ENCODE peak calls at places on chromosomes 16 and 17, in four cellular contexts. One of them, this sample, is unnamed.
A peak's percentile ranks its signal among the peaks of the same experiment; 100 is the strongest.

GRCh38 chr17:58401287-58401686 is 16.0 kb downstream of the RNF43 start:
- DNase-seq in Ammon's horn: no peak
- DNase-seq in CD8-positive, alpha-beta T cell: no peak
- DNase-seq in thoracic aorta: no peak
- DNase-seq in this sample: no peak

GRCh38 chr17:12342609-12343248 is 322.1 kb downstream of the MAP2K4 start:
- DNase-seq in Ammon's horn: no peak
- DNase-seq in CD8-positive, alpha-beta T cell: no peak
- DNase-seq in thoracic aorta: no peak
- DNase-seq in this sample: no peak

GRCh38 chr17:59941131-59941530 is 23.4 kb downstream of the RNFT1 start:
- DNase-seq in Ammon's horn: no peak
- DNase-seq in CD8-positive, alpha-beta T cell: no peak
- DNase-seq in thoracic aorta: no peak
- DNase-seq in this sample: no peak

GRCh38 chr16:85057212-85057889 is 29.8 kb downstream of the KIAA0513 start:
- DNase-seq in Ammon's horn: no peak
- DNase-seq in CD8-positive, alpha-beta T cell: no peak
- DNase-seq in thoracic aorta: no peak
- DNase-seq in this sample: no peak

GRCh38 chr16:48087639-48088038 is 68.2 kb downstream of the ABCC12 start:
- DNase-seq in Ammon's horn: no peak
- DNase-seq in CD8-positive, alpha-beta T cell: no peak
- DNase-seq in thoracic aorta: no peak
- DNase-seq in this sample: no peak

GRCh38 chr17:70078994-70079531 is 4.0 kb downstream of the KCNJ16 start:
- DNase-seq in Ammon's horn: no peak
- DNase-seq in CD8-positive, alpha-beta T cell: no peak
- DNase-seq in thoracic aorta: no peak
- DNase-seq in this sample: no peak

GRCh38 chr17:66829386-66829864 is 5.5 kb upstream of the CACNG5 start:
- DNase-seq in Ammon's horn: no peak
- DNase-seq in CD8-positive, alpha-beta T cell: no peak
- DNase-seq in thoracic aorta: no peak
- DNase-seq in this sample: no peak

GRCh38 chr17:78988152-78988551 is 8.4 kb upstream of the LGALS3BP start:
- DNase-seq in Ammon's horn: no peak
- DNase-seq in CD8-positive, alpha-beta T cell: no peak
- DNase-seq in thoracic aorta: no peak
- DNase-seq in this sample: no peak

GRCh38 chr17:9987779-9988585 is 82.9 kb upstream of the RCVRN start:
- DNase-seq in Ammon's horn: peak; percentile 35
- DNase-seq in CD8-positive, alpha-beta T cell: no peak
- DNase-seq in thoracic aorta: no peak
- DNase-seq in this sample: no peak

GRCh38 chr17:60941028-60941427 is 263.4 kb downstream of the BCAS3 start:
- DNase-seq in Ammon's horn: peak; percentile 1
- DNase-seq in CD8-positive, alpha-beta T cell: no peak
- DNase-seq in thoracic aorta: peak; percentile 33
- DNase-seq in this sample: no peak

GRCh38 chr17:50191070-50192045 is 10.1 kb downstream of the COL1A1 start:
- DNase-seq in Ammon's horn: no peak
- DNase-seq in CD8-positive, alpha-beta T cell: peak; percentile 8
- DNase-seq in thoracic aorta: no peak
- DNase-seq in this sample: no peak

GRCh38 chr17:72387487-72387886 is 266.7 kb downstream of the SOX9 start:
- DNase-seq in Ammon's horn: no peak
- DNase-seq in CD8-positive, alpha-beta T cell: no peak
- DNase-seq in thoracic aorta: no peak
- DNase-seq in this sample: no peak

GRCh38 chr16:19517424-19518089 is 4.3 kb downstream of the GDE1 start:
- DNase-seq in Ammon's horn: no peak
- DNase-seq in CD8-positive, alpha-beta T cell: no peak
- DNase-seq in thoracic aorta: no peak
- DNase-seq in this sample: no peak

GRCh38 chr16:84526794-84527485 is 22.5 kb upstream of the MEAK7 start:
- DNase-seq in Ammon's horn: no peak
- DNase-seq in CD8-positive, alpha-beta T cell: no peak
- DNase-seq in thoracic aorta: no peak
- DNase-seq in this sample: no peak

GRCh38 chr16:7148606-7149005 is 184.0 kb upstream of the RBFOX1 start:
- DNase-seq in Ammon's horn: no peak
- DNase-seq in CD8-positive, alpha-beta T cell: no peak
- DNase-seq in thoracic aorta: no peak
- DNase-seq in this sample: no peak

GRCh38 chr16:31357324-31358156 is 2.6 kb downstream of the ITGAX start:
- DNase-seq in Ammon's horn: peak; percentile 51
- DNase-seq in CD8-positive, alpha-beta T cell: no peak
- DNase-seq in thoracic aorta: no peak
- DNase-seq in this sample: no peak

GRCh38 chr17:2101448-2102257 is 46.8 kb downstream of the HIC1 start:
- DNase-seq in Ammon's horn: no peak
- DNase-seq in CD8-positive, alpha-beta T cell: peak; percentile 78
- DNase-seq in thoracic aorta: no peak
- DNase-seq in this sample: peak; percentile 72

GRCh38 chr16:89113152-89113547 is 19.5 kb downstream of the ACSF3 start:
- DNase-seq in Ammon's horn: no peak
- DNase-seq in CD8-positive, alpha-beta T cell: peak; percentile 1
- DNase-seq in thoracic aorta: no peak
- DNase-seq in this sample: no peak

GRCh38 chr16:19885456-19886060 is 910 bp upstream of the GPRC5B start:
- DNase-seq in Ammon's horn: peak; percentile 49
- DNase-seq in CD8-positive, alpha-beta T cell: peak; percentile 29
- DNase-seq in thoracic aorta: no peak
- DNase-seq in this sample: peak; percentile 25

GRCh38 chr17:74410001-74410443 is 21.9 kb upstream of the GPRC5C start:
- DNase-seq in Ammon's horn: no peak
- DNase-seq in CD8-positive, alpha-beta T cell: no peak
- DNase-seq in thoracic aorta: no peak
- DNase-seq in this sample: no peak

GRCh38 chr16:72657791-72658190 is 390.1 kb downstream of the ZFHX3 start:
- DNase-seq in Ammon's horn: no peak
- DNase-seq in CD8-positive, alpha-beta T cell: no peak
- DNase-seq in thoracic aorta: no peak
- DNase-seq in this sample: no peak

GRCh38 chr16:12417051-12417818 is 386.5 kb downstream of the CPPED1 start:
- DNase-seq in Ammon's horn: no peak
- DNase-seq in CD8-positive, alpha-beta T cell: no peak
- DNase-seq in thoracic aorta: no peak
- DNase-seq in this sample: no peak

GRCh38 chr17:81365148-81365600 is 30.1 kb upstream of the BAHCC1 start:
- DNase-seq in Ammon's horn: peak; percentile 58
- DNase-seq in CD8-positive, alpha-beta T cell: no peak
- DNase-seq in thoracic aorta: no peak
- DNase-seq in this sample: no peak

GRCh38 chr16:54402270-54402669 is 115.7 kb upstream of the IRX3 start:
- DNase-seq in Ammon's horn: no peak
- DNase-seq in CD8-positive, alpha-beta T cell: no peak
- DNase-seq in thoracic aorta: no peak
- DNase-seq in this sample: no peak

GRCh38 chr17:62703269-62703775 is 75.9 kb downstream of the MRC2 start:
- DNase-seq in Ammon's horn: no peak
- DNase-seq in CD8-positive, alpha-beta T cell: no peak
- DNase-seq in thoracic aorta: no peak
- DNase-seq in this sample: no peak

GRCh38 chr17:601462-602303 is 113.0 kb downstream of the VPS53 start:
- DNase-seq in Ammon's horn: no peak
- DNase-seq in CD8-positive, alpha-beta T cell: no peak
- DNase-seq in thoracic aorta: no peak
- DNase-seq in this sample: no peak

GRCh38 chr16:86856946-86857586 is 278.7 kb downstream of the FOXL1 start:
- DNase-seq in Ammon's horn: no peak
- DNase-seq in CD8-positive, alpha-beta T cell: no peak
- DNase-seq in thoracic aorta: no peak
- DNase-seq in this sample: no peak

GRCh38 chr17:74271281-74271680 is 2.8 kb upstream of the DNAI2 start:
- DNase-seq in Ammon's horn: no peak
- DNase-seq in CD8-positive, alpha-beta T cell: no peak
- DNase-seq in thoracic aorta: no peak
- DNase-seq in this sample: no peak